ENCODE peak calls at places on chromosomes 11 and 22, in four cellular contexts. One of them, this sample, is unnamed.

GRCh38 chr11:45017329-45017728 is 66.6 kb upstream of the TP53I11 start:
- DNase-seq in NCI-H1105 treated with DMSO at 0.1 percent for 48 hours: no peak
- DNase-seq in PC-3: no peak
- DNase-seq in EL: no peak
- DNase-seq in this sample: no peak

GRCh38 chr11:118663381-118663780 is 16.1 kb downstream of the TREH start:
- DNase-seq in NCI-H1105 treated with DMSO at 0.1 percent for 48 hours: no peak
- DNase-seq in PC-3: no peak
- DNase-seq in EL: no peak
- DNase-seq in this sample: no peak

GRCh38 chr22:41526226-41526531 is 18.1 kb downstream of the POLR3H start:
- DNase-seq in NCI-H1105 treated with DMSO at 0.1 percent for 48 hours: no peak
- DNase-seq in PC-3: no peak
- DNase-seq in EL: no peak
- DNase-seq in this sample: no peak

GRCh38 chr11:127003260-127003981 is 2.9 kb upstream of the KIRREL3 start:
- DNase-seq in NCI-H1105 treated with DMSO at 0.1 percent for 48 hours: peak
- DNase-seq in PC-3: no peak
- DNase-seq in EL: peak
- DNase-seq in this sample: peak

GRCh38 chr11:128689946-128690745 is 3.7 kb upstream of the FLI1 start:
- DNase-seq in NCI-H1105 treated with DMSO at 0.1 percent for 48 hours: no peak
- DNase-seq in PC-3: no peak
- DNase-seq in EL: no peak
- DNase-seq in this sample: no peak

GRCh38 chr11:92226331-92227232 is 2.0 kb downstream of the FAT3 start:
- DNase-seq in NCI-H1105 treated with DMSO at 0.1 percent for 48 hours: peak
- DNase-seq in PC-3: no peak
- DNase-seq in EL: peak
- DNase-seq in this sample: no peak

GRCh38 chr22:24937114-24937513 is 9.4 kb downstream of the LHFPL7 start:
- DNase-seq in NCI-H1105 treated with DMSO at 0.1 percent for 48 hours: no peak
- DNase-seq in PC-3: peak
- DNase-seq in EL: peak
- DNase-seq in this sample: peak

GRCh38 chr11:72813740-72814138 is 472 bp upstream of the ATG16L2 start:
- DNase-seq in NCI-H1105 treated with DMSO at 0.1 percent for 48 hours: peak
- DNase-seq in PC-3: peak
- DNase-seq in EL: peak
- DNase-seq in this sample: peak

GRCh38 chr11:17238377-17238776 is 30.6 kb upstream of the PIK3C2A start:
- DNase-seq in NCI-H1105 treated with DMSO at 0.1 percent for 48 hours: no peak
- DNase-seq in PC-3: peak
- DNase-seq in EL: no peak
- DNase-seq in this sample: no peak

GRCh38 chr11:62501432-62501891 is 45.1 kb downstream of the AHNAK start:
- DNase-seq in NCI-H1105 treated with DMSO at 0.1 percent for 48 hours: no peak
- DNase-seq in PC-3: no peak
- DNase-seq in EL: no peak
- DNase-seq in this sample: peak

GRCh38 chr11:69367211-69367964 is 73.4 kb downstream of the MYEOV start:
- DNase-seq in NCI-H1105 treated with DMSO at 0.1 percent for 48 hours: no peak
- DNase-seq in PC-3: peak
- DNase-seq in EL: no peak
- DNase-seq in this sample: no peak

GRCh38 chr11:29957406-29957805 is 59.4 kb downstream of the KCNA4 start:
- DNase-seq in NCI-H1105 treated with DMSO at 0.1 percent for 48 hours: no peak
- DNase-seq in PC-3: no peak
- DNase-seq in EL: no peak
- DNase-seq in this sample: no peak

GRCh38 chr11:10979529-10979928 is 121.7 kb upstream of the ZBED5 start:
- DNase-seq in NCI-H1105 treated with DMSO at 0.1 percent for 48 hours: no peak
- DNase-seq in PC-3: no peak
- DNase-seq in EL: no peak
- DNase-seq in this sample: no peak

GRCh38 chr22:23419931-23420330 is 160.2 kb downstream of the IGLL1 start:
- DNase-seq in NCI-H1105 treated with DMSO at 0.1 percent for 48 hours: no peak
- DNase-seq in PC-3: no peak
- DNase-seq in EL: no peak
- DNase-seq in this sample: no peak

GRCh38 chr11:110979696-110980095 is 265.8 kb upstream of the POU2AF2 start:
- DNase-seq in NCI-H1105 treated with DMSO at 0.1 percent for 48 hours: no peak
- DNase-seq in PC-3: peak
- DNase-seq in EL: no peak
- DNase-seq in this sample: no peak

GRCh38 chr11:95081412-95081811 is 8.2 kb upstream of the ENDOD1 start:
- DNase-seq in NCI-H1105 treated with DMSO at 0.1 percent for 48 hours: no peak
- DNase-seq in PC-3: no peak
- DNase-seq in EL: no peak
- DNase-seq in this sample: peak

GRCh38 chr11:803770-804598 is 1.0 kb downstream of the PIDD1 start:
- DNase-seq in NCI-H1105 treated with DMSO at 0.1 percent for 48 hours: peak
- DNase-seq in PC-3: no peak
- DNase-seq in EL: no peak
- DNase-seq in this sample: no peak

GRCh38 chr11:131534611-131535010 is 164.2 kb downstream of the NTM start:
- DNase-seq in NCI-H1105 treated with DMSO at 0.1 percent for 48 hours: no peak
- DNase-seq in PC-3: no peak
- DNase-seq in EL: no peak
- DNase-seq in this sample: peak

GRCh38 chr22:46657996-46658947 is 38.1 kb downstream of the GRAMD4 start:
- DNase-seq in NCI-H1105 treated with DMSO at 0.1 percent for 48 hours: no peak
- DNase-seq in PC-3: peak
- DNase-seq in EL: no peak
- DNase-seq in this sample: peak

GRCh38 chr22:32306561-32306960 is 51.1 kb upstream of the RFPL3 start:
- DNase-seq in NCI-H1105 treated with DMSO at 0.1 percent for 48 hours: no peak
- DNase-seq in PC-3: no peak
- DNase-seq in EL: no peak
- DNase-seq in this sample: no peak